ENCODE peak calls at places on chromosome 16, in five cellular contexts. X, F, M, P and V are unnamed samples.

GRCh38 chr16:1772362-1772907 is at the start of gene EME2:
- DNase-seq in X (peak), P (no peak), M (no peak), F (no peak), V (peak)

GRCh38 chr16:49282690-49283375 is 1.2 kb upstream of the CBLN1 start:
- DNase-seq in F (peak), P (no peak), X (no peak), M (peak), V (no peak)

GRCh38 chr16:20387978-20388377 is 16.6 kb downstream of the PDILT start:
- DNase-seq in M (no peak), X (no peak), P (no peak), F (no peak), V (no peak)

GRCh38 chr16:1331712-1332617 is 1.5 kb upstream of the BAIAP3 start:
- DNase-seq in P (no peak), M (peak), F (peak), X (peak), V (peak)

GRCh38 chr16:19329932-19330331 is 44.4 kb downstream of the CLEC19A start:
- DNase-seq in P (no peak), M (no peak), X (no peak), F (no peak), V (no peak)

GRCh38 chr16:4698321-4699029 is 5.1 kb downstream of the NUDT16L1 start:
- DNase-seq in F (no peak), M (no peak), P (no peak), X (no peak), V (no peak)

GRCh38 chr16:55828680-55829079 is 4.2 kb downstream of the CES1 start:
- DNase-seq in M (no peak), P (no peak), F (no peak), X (no peak), V (no peak)

GRCh38 chr16:46747777-46748651 is at the start of gene MYLK3:
- DNase-seq in F (peak), P (no peak), X (no peak), M (no peak), V (no peak)

GRCh38 chr16:57470683-57471082 is 8.2 kb downstream of the POLR2C start:
- DNase-seq in P (peak), F (no peak), X (peak), M (no peak), V (peak)

GRCh38 chr16:81695431-81695890 is 83.6 kb upstream of the PLCG2 start:
- DNase-seq in P (peak), F (no peak), X (no peak), M (no peak), V (no peak)

GRCh38 chr16:53713403-53714013 is 9.6 kb downstream of the FTO start:
- DNase-seq in M (no peak), X (no peak), F (no peak), P (peak), V (no peak)

GRCh38 chr16:48971571-48972071 is 310.0 kb downstream of the CBLN1 start:
- DNase-seq in X (no peak), P (no peak), M (no peak), F (no peak), V (no peak)

GRCh38 chr16:4298761-4299522 is 16.9 kb upstream of the GLIS2 start:
- DNase-seq in X (no peak), P (peak), M (peak), F (peak), V (peak)

GRCh38 chr16:74226361-74226979 is 70.1 kb upstream of the PSMD7 start:
- DNase-seq in P (peak), X (no peak), F (no peak), M (peak), V (no peak)
- TF ChIP-seq CTCF in P (peak), X (peak), F (no peak), M (no peak), V (no peak)

GRCh38 chr16:51984395-51984794 is 562.5 kb downstream of the TOX3 start:
- DNase-seq in M (no peak), P (no peak), F (no peak), X (no peak), V (no peak)
- TF ChIP-seq CTCF in M (no peak), P (no peak), F (no peak), X (no peak), V (no peak)

DNA sequence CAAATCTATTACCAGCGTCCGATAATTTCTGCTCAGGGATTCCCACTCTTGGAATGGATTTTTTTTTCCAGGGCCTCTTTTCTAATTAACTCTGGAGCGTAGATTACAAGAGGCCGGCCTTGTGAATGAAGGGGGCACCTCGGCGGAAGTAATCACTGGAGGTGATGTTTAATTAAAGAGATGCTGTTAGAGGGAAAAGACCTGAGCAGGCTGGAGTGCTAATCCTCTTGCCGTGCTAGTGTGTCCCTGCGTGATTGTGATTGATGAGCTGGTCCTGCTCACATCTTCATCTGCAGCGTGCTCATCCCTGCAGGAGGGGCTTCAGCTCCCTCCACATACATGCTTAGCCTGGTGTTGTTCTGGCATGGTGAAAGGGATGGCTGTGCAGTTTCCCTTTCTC is 155.3 kb downstream of the RBFOX1 start:
- DNase-seq in M (no peak), P (no peak), X (no peak), F (no peak), V (no peak)
- TF ChIP-seq CTCF in M (no peak), P (no peak), X (no peak), F (no peak), V (no peak)

GRCh38 chr16:84818989-84819643 is 669 bp upstream of the CRISPLD2 start:
- DNase-seq in P (no peak), X (no peak), F (no peak), M (no peak), V (peak)

GRCh38 chr16:84821179-84821578 is 1.4 kb downstream of the CRISPLD2 start:
- DNase-seq in M (no peak), P (no peak), X (no peak), F (no peak), V (no peak)

GRCh38 chr16:84820771-84821170 is 986 bp downstream of the CRISPLD2 start:
- DNase-seq in F (no peak), M (no peak), P (no peak), X (no peak), V (no peak)

GRCh38 chr16:84820305-84820684 is 510 bp downstream of the CRISPLD2 start:
- DNase-seq in M (no peak), P (no peak), X (no peak), F (no peak), V (no peak)

GRCh38 chr16:84819644-84820304 is at the start of gene CRISPLD2:
- DNase-seq in X (peak), P (peak), F (peak), M (peak), V (peak)
- TF ChIP-seq CTCF in X (no peak), P (no peak), F (no peak), M (no peak), V (no peak)

GRCh38 chr16:8621572-8622314 is at the start of gene METTL22:
- DNase-seq in M (peak), F (peak), P (peak), X (peak), V (peak)
- TF ChIP-seq CTCF in M (no peak), F (no peak), P (no peak), X (no peak), V (no peak)

GRCh38 chr16:75111514-75112280 is 4.9 kb downstream of the LDHD start:
- DNase-seq in P (no peak), X (no peak), F (no peak), M (peak), V (no peak)
- TF ChIP-seq CTCF in P (no peak), X (no peak), F (no peak), M (no peak), V (no peak)